ENCODE peak calls at places on chromosomes 16 and 17, in eight cellular contexts. U is tibial nerve, N is ovary, D is AG09319, A is endothelial cell, K is astrocyte, E is nephron progenitor cell, V is GM12865. G is an unnamed sample.
A peak's percentile ranks its signal among the peaks of the same experiment; 100 is the strongest.

GRCh38 chr16:30430428-30430970 is 669 bp upstream of the DCTPP1 start:
- DNase-seq in U (no peak), N (no peak), D (no peak), A (no peak), K (no peak), E (peak; percentile 32), V (no peak), G (no peak)

GRCh38 chr17:73148540-73149334 is 16.1 kb upstream of the SSTR2 start:
- DNase-seq in U (no peak), N (no peak), D (no peak), A (no peak), K (no peak), E (no peak), V (no peak), G (no peak)

GRCh38 chr17:45223541-45224528 is 2.1 kb downstream of the FMNL1 start:
- DNase-seq in U (no peak), N (no peak), D (no peak), A (no peak), K (no peak), E (no peak), V (peak; percentile 75), G (no peak)

GRCh38 chr17:11928436-11928835 is 68.8 kb downstream of the ZNF18 start:
- DNase-seq in U (no peak), N (no peak), D (no peak), A (no peak), K (no peak), E (no peak), V (no peak), G (no peak)

GRCh38 chr16:27270389-27270788 is 1.8 kb upstream of the NSMCE1 start:
- DNase-seq in U (no peak), N (no peak), D (no peak), A (no peak), K (no peak), E (no peak), V (no peak), G (no peak)

GRCh38 chr17:58072862-58073261 is 10.4 kb upstream of the DYNLL2 start:
- DNase-seq in U (no peak), N (no peak), D (no peak), A (no peak), K (no peak), E (no peak), V (no peak), G (no peak)

GRCh38 chr17:31521632-31522283 is 130.3 kb downstream of the RAB11FIP4 start:
- DNase-seq in U (no peak), N (no peak), D (no peak), A (no peak), K (no peak), E (no peak), V (no peak), G (no peak)

GRCh38 chr17:72634621-72635020 is 457.9 kb downstream of the SLC39A11 start:
- DNase-seq in U (no peak), N (no peak), D (no peak), A (no peak), K (no peak), E (no peak), V (no peak), G (no peak)

GRCh38 chr17:36920032-36921000 is 17.0 kb upstream of the LHX1 start:
- DNase-seq in U (no peak), N (no peak), D (no peak), A (no peak), K (peak; percentile 70), E (no peak), V (no peak), G (no peak)

GRCh38 chr16:54363760-54364159 is 77.2 kb upstream of the IRX3 start:
- DNase-seq in U (no peak), N (no peak), D (no peak), A (no peak), K (no peak), E (no peak), V (no peak), G (no peak)

GRCh38 chr17:60311186-60311585 is 80.7 kb downstream of the USP32 start:
- DNase-seq in U (no peak), N (no peak), D (no peak), A (no peak), K (no peak), E (no peak), V (no peak), G (no peak)

GRCh38 chr17:39863918-39864746 is at the start of gene IKZF3:
- DNase-seq in U (no peak), N (peak; percentile 40), D (no peak), A (peak; percentile 77), K (no peak), E (peak; percentile 77), V (peak; percentile 94), G (no peak)

GRCh38 chr16:48831081-48831722 is 221.2 kb upstream of the N4BP1 start:
- DNase-seq in U (no peak), N (no peak), D (no peak), A (peak; percentile 61), K (no peak), E (peak; percentile 21), V (no peak), G (no peak)

GRCh38 chr17:44820631-44821196 is 9.4 kb downstream of the GJC1 start:
- DNase-seq in U (no peak), N (no peak), D (peak; percentile 45), A (no peak), K (peak; percentile 94), E (no peak), V (no peak), G (peak; percentile 89)

GRCh38 chr17:76736349-76737081 is 616 bp downstream of the SRSF2 start:
- DNase-seq in U (peak; percentile 53), N (peak; percentile 87), D (peak; percentile 39), A (peak; percentile 77), K (no peak), E (peak; percentile 75), V (peak; percentile 72), G (peak; percentile 65)

GRCh38 chr16:4688674-4689045 is 4.7 kb upstream of the NUDT16L1 start:
- DNase-seq in U (no peak), N (peak; percentile 40), D (no peak), A (no peak), K (no peak), E (no peak), V (no peak), G (no peak)

GRCh38 chr17:17886253-17886652 is 49.5 kb upstream of the SREBF1 start:
- DNase-seq in U (no peak), N (no peak), D (no peak), A (no peak), K (no peak), E (no peak), V (no peak), G (no peak)

DNA sequence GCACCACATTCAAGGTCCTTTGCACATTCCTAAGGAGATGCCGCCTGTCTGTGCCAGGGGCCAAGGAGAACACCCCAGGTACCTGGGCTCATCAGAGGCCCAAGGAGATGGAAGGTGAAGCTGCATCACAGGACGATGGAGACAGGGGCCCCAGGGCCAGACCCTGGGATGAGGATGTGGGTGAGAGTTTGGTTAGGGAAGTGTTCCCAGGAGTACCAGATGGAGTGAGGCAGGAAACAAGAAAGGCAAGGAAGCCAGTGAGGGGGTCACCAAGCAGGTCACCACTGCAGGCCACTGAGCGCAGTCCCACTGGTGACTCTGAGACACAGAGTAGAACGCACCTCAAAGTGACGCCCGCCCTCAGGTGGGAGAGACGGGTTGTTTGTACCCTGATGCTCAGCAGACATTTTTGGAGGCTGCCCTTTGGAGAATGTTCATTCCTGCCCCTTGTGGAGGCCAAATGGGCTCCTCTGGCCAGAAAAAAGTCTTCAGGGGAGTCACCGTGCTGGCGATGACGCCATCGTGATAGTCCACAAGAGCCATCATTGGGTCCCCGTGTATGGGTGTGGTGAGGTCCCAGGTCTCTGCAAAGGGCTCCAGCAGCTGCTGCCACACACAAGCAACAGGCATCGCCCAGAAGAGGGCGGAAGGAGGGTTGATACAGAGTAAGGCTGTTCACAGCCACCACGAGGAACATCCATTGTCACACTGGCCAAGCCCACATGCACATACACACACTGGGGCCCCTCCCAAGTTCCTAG is 57.5 kb downstream of the BEAN1 start:
- DNase-seq in U (no peak), N (peak; percentile 33), D (no peak), A (no peak), K (no peak), E (no peak), V (peak; percentile 33), G (no peak)
- TF ChIP-seq CTCF in U (no peak), N (no peak), D (no peak), A (no peak), K (no peak), E (no peak), V (no peak), G (no peak)

GRCh38 chr17:4938670-4939553 is 934 bp downstream of the SLC25A11 start:
- DNase-seq in U (no peak), N (no peak), D (no peak), A (no peak), K (no peak), E (no peak), V (peak; percentile 50), G (no peak)
- TF ChIP-seq CTCF in U (no peak), N (no peak), D (no peak), A (no peak), K (no peak), E (no peak), V (no peak), G (no peak)

DNA sequence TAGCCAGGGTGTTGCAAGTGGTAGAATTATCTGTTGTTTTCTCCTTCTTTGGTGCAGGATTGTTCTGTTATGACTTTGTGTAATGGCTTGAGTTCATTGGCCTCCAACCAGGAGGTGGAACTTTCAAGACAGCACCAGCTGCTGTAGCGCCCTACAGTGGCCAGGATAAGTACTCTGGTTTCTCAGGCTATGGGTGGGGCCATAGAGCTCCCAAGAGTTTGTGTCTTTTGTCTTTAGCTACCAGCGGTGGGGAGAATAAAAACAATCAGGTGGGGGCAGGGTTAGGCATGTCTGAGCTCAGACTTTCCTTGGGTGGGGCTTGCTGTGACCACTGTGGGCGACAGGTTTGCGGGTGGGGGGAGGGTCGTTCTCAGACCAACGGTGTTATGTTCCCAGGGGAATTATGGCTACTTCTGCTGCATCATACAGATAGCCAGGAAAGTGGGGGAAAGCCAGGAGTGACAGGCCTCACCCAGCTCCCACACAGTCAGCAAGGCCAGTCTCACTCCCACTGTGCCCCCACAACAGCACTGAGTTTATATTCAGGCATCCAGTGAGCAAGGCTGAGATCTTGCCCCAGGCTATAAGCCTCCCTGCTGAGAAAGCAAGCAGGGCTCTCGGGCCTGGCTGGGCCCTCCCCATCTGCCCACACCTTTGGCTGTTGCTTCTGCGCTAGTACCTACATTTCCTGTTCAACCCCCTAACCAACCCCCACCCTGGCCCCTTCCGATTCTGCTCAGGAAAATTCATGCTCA is 15.4 kb downstream of the ABCA10 start:
- DNase-seq in U (no peak), N (no peak), D (no peak), A (no peak), K (no peak), E (no peak), V (no peak), G (no peak)
- TF ChIP-seq CTCF in U (no peak), N (no peak), D (no peak), A (no peak), K (no peak), E (no peak), V (no peak), G (no peak)

DNA sequence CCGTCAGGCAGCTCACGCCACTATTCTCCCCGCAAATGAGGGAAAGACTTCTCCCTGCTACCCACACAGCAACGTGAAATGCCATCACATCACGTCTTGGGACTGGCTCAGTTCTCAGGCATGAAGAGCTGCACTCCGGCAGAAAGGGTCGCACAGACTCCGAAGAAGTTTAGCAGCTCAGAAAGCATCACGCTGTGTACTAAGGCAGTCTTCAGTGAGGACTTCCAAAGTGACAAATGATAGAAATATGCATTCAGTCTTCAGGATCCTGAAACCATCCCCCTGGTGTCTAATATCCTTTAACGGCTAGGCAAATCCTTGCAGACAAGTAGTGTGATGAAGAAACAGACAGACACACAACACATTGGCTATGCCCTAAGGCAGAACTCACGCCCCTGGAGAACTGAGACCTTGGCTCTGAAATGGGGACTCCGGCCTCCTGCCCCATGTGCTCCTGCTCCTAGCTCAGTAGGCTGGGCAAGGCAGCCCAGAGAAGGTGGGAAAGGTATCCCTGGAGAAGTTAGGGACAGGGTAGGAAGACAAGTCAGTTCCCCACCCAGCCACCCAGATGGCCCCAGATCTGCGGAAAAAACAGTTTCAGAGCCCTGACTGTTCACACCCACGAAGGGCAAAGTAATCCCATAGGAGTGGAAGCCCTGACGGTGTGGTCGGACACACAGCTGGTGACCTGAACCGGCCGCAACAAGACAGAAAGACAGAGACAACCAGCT is 1.6 kb downstream of the XYLT1 start:
- DNase-seq in U (no peak), N (no peak), D (peak; percentile 35), A (no peak), K (peak; percentile 72), E (no peak), V (no peak), G (peak; percentile 86)
- TF ChIP-seq CTCF in U (no peak), N (no peak), D (no peak), A (no peak), K (no peak), E (no peak), V (no peak), G (no peak)